ENCODE peak calls at places on chromosomes 11 and 22, in four cellular contexts. I, T, D and G are unnamed samples.

GRCh38 chr11:93559681-93560080 is 16.5 kb upstream of the SMCO4 start:
- DNase-seq in I (no peak), D (no peak), T (no peak), G (no peak)

GRCh38 chr22:49075150-49075549 is 752.5 kb downstream of the BRD1 start:
- DNase-seq in D (no peak), T (peak; percentile 8), I (no peak), G (no peak)

GRCh38 chr11:102473543-102473942 is 21.0 kb upstream of the TMEM123 start:
- DNase-seq in D (no peak), I (no peak), T (no peak), G (no peak)

GRCh38 chr22:27456696-27457503 is 344.7 kb downstream of the MN1 start:
- DNase-seq in D (no peak), T (no peak), I (no peak), G (peak; percentile 67)

GRCh38 chr11:35905901-35906661 is 37.8 kb upstream of the LDLRAD3 start:
- DNase-seq in T (no peak), I (no peak), D (no peak), G (peak; percentile 7)

GRCh38 chr11:76266269-76266668 is 60.0 kb upstream of the WNT11 start:
- DNase-seq in D (no peak), T (no peak), I (peak; percentile 79), G (peak; percentile 65)

GRCh38 chr11:34630544-34630943 is 9.7 kb downstream of the EHF start:
- DNase-seq in D (no peak), I (no peak), T (no peak), G (no peak)

GRCh38 chr22:36352775-36353507 is 34.8 kb downstream of the MYH9 start:
- DNase-seq in I (peak; percentile 86), T (peak; percentile 77), D (no peak), G (peak; percentile 86)

GRCh38 chr22:39247379-39247778 is 2.6 kb upstream of the PDGFB start:
- DNase-seq in I (no peak), T (no peak), D (no peak), G (no peak)

GRCh38 chr22:39520874-39521857 is 804 bp downstream of the ATF4 start:
- DNase-seq in I (peak; percentile 82), D (peak; percentile 31), T (peak; percentile 93), G (peak; percentile 86)

GRCh38 chr11:70398834-70399680 is 728 bp downstream of the CTTN start:
- DNase-seq in D (no peak), I (peak; percentile 38), T (peak; percentile 64), G (no peak)

GRCh38 chr22:40485813-40486610 is 115.6 kb downstream of the SGSM3 start:
- DNase-seq in D (no peak), I (no peak), T (peak; percentile 80), G (peak; percentile 59)

GRCh38 chr22:21840236-21840823 is 27.1 kb downstream of the MAPK1 start:
- DNase-seq in D (no peak), I (no peak), T (no peak), G (no peak)

GRCh38 chr11:117831661-117832415 is 7.3 kb upstream of the FXYD2 start:
- DNase-seq in D (no peak), T (no peak), I (peak; percentile 14), G (no peak)

GRCh38 chr11:68149417-68149816 is 28.2 kb upstream of the CHKA start:
- DNase-seq in D (no peak), I (no peak), T (no peak), G (no peak)

GRCh38 chr11:6932150-6932549 is 5.9 kb downstream of the ZNF215 start:
- DNase-seq in D (no peak), I (no peak), T (no peak), G (no peak)

GRCh38 chr11:112195906-112196305 is 20.6 kb downstream of the BCO2 start:
- DNase-seq in I (no peak), T (no peak), D (no peak), G (peak; percentile 43)

GRCh38 chr11:120912504-120912903 is 111.4 kb upstream of the TBCEL start:
- DNase-seq in T (no peak), D (no peak), I (no peak), G (peak; percentile 56)

GRCh38 chr11:17915500-17916143 is 97.2 kb downstream of the SERGEF start:
- DNase-seq in T (peak; percentile 53), I (no peak), D (no peak), G (no peak)

GRCh38 chr22:19917389-19918138 is 24.0 kb upstream of the COMT start:
- DNase-seq in D (no peak), I (no peak), T (no peak), G (no peak)

GRCh38 chr22:41822289-41823057 is 10.4 kb upstream of the SREBF2 start:
- DNase-seq in I (no peak), T (no peak), D (no peak), G (peak; percentile 76)

GRCh38 chr22:50308986-50309600 is 1.6 kb upstream of the PLXNB2 start:
- DNase-seq in D (no peak), T (no peak), I (no peak), G (peak; percentile 15)

GRCh38 chr11:68115285-68115684 is 5.9 kb downstream of the CHKA start:
- DNase-seq in I (no peak), D (no peak), T (no peak), G (no peak)

GRCh38 chr11:29018631-29019030 is 910.4 kb downstream of the METTL15 start:
- DNase-seq in T (no peak), I (no peak), D (no peak), G (peak; percentile 58)

GRCh38 chr11:103543456-103543855 is 434.2 kb downstream of the DYNC2H1 start:
- DNase-seq in T (no peak), D (no peak), I (no peak), G (no peak)

GRCh38 chr11:88324562-88325345 is 12.8 kb downstream of the CTSC start:
- DNase-seq in T (no peak), I (no peak), D (no peak), G (no peak)

GRCh38 chr11:33808228-33808828 is 34.0 kb upstream of the FBXO3 start:
- DNase-seq in I (peak; percentile 82), T (peak; percentile 89), D (peak; percentile 58), G (peak; percentile 90)

GRCh38 chr22:20407829-20408228 is 13.9 kb downstream of the ZNF74 start:
- DNase-seq in I (no peak), D (no peak), T (no peak), G (no peak)

GRCh38 chr11:23540101-23540561 is 679.9 kb upstream of the CCDC179 start:
- DNase-seq in T (no peak), D (no peak), I (no peak), G (peak; percentile 65)

GRCh38 chr11:63599211-63600122 is 14.8 kb downstream of the PLAAT3 start:
- DNase-seq in D (no peak), I (no peak), T (no peak), G (peak; percentile 43)

GRCh38 chr11:12802418-12803085 is 128.3 kb downstream of the TEAD1 start:
- DNase-seq in I (peak; percentile 44), D (no peak), T (no peak), G (peak; percentile 79)
- H3K4me1 ChIP-seq in I (peaks cover 29% of the 10 kb centered on the region), D (no peaks in the 10 kb centered on the region), T (peaks cover 80% of the 10 kb centered on the region), G (peaks cover 29% of the 10 kb centered on the region)

GRCh38 chr11:1050581-1051355 is 14.2 kb upstream of the MUC6 start:
- DNase-seq in D (peak; percentile 45), T (peak; percentile 81), I (no peak), G (peak; percentile 55)
- H3K4me1 ChIP-seq in D (peaks cover 8% of the 10 kb centered on the region), T (no peaks in the 10 kb centered on the region), I (no peaks in the 10 kb centered on the region), G (no peaks in the 10 kb centered on the region)

GRCh38 chr11:66881927-66882452 is 25.1 kb downstream of the LRFN4 start:
- DNase-seq in T (peak; percentile 34), I (no peak), D (no peak), G (no peak)
- H3K4me1 ChIP-seq in T (peaks cover 56% of the 10 kb centered on the region), I (no peaks in the 10 kb centered on the region), D (peaks cover 9% of the 10 kb centered on the region), G (peaks cover 31% of the 10 kb centered on the region)

DNA sequence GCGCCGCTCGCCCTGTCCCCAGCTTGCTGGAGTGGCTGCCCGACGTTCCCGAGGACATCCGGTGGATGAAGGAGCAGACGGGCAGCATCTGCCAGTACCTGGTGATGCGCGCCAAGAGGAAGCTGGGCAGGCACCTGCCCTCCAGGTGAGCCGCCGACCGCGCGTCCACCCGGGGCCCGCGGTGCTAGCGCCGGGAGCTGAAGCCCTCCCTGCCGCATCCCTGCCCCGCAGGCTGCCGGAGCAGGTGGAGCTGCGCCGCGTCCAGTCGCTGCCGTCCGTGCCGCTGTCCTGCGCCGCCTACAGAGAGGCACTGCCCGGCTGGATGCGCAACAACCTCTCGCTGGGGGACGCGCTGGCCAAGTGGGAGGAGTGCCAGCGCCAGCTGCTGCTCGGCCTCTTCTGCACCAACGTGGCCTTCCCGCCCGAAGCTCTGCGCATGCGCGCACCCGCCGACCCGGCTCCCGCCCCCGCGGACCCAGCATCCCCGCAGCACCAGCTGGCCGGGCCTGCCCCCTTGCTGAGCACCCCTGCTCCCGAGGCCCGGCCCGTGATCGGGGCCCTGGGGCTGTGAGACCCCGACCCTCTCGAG is 3.3 kb upstream of the CRACR2B start:
- DNase-seq in I (no peak), T (peak; percentile 83), D (no peak), G (no peak)
- H3K4me1 ChIP-seq in I (peaks cover 55% of the 10 kb centered on the region), T (peaks cover 47% of the 10 kb centered on the region), D (peaks cover 32% of the 10 kb centered on the region), G (peaks cover 34% of the 10 kb centered on the region)

GRCh38 chr22:24437091-24437490 is 9.7 kb downstream of the ADORA2A start:
- DNase-seq in I (no peak), T (no peak), D (no peak), G (no peak)

GRCh38 chr22:24437820-24438328 is 10.5 kb downstream of the ADORA2A start:
- DNase-seq in I (no peak), T (no peak), D (no peak), G (peak; percentile 16)

GRCh38 chr22:24435323-24435645 is 7.9 kb downstream of the ADORA2A start:
- DNase-seq in T (no peak), D (no peak), I (no peak), G (no peak)

GRCh38 chr22:24435861-24436351 is 8.5 kb downstream of the ADORA2A start:
- DNase-seq in I (no peak), T (peak; percentile 70), D (no peak), G (no peak)

GRCh38 chr22:24436553-24436952 is 9.2 kb downstream of the ADORA2A start:
- DNase-seq in D (no peak), I (no peak), T (no peak), G (no peak)
- H3K4me1 ChIP-seq in D (peaks cover 46% of the 10 kb centered on the region), I (peaks cover 47% of the 10 kb centered on the region), T (peaks cover 11% of the 10 kb centered on the region), G (peaks cover 36% of the 10 kb centered on the region)

DNA sequence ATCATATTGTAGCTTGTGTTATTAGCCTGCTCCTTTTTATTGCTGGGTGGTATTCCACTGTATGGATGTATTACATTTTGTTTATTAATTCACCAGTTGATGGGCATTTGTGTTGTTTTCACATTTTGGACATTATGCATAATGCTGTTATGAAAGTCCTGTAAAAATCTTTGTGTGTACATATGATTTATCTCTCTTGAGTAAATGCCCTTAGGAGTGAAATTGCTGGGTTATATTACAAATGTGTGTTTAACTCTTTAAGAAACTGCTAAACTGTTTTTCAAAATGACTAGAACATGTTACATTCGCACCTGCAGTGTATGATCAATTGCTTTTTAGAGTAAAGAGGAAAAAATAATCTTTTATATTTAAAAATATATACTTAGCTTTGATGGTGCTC is 54.4 kb upstream of the TP53I11 start:
- DNase-seq in I (no peak), T (no peak), D (no peak), G (no peak)
- H3K4me1 ChIP-seq in I (no peaks in the 10 kb centered on the region), T (no peaks in the 10 kb centered on the region), D (no peaks in the 10 kb centered on the region), G (no peaks in the 10 kb centered on the region)

GRCh38 chr11:73335204-73335923 is 27.3 kb downstream of the ARHGEF17 start:
- DNase-seq in I (peak; percentile 85), D (peak; percentile 52), T (peak; percentile 90), G (peak; percentile 95)
- H3K4me1 ChIP-seq in I (peaks cover 99% of the 10 kb centered on the region), D (no peaks in the 10 kb centered on the region), T (peaks cover 11% of the 10 kb centered on the region), G (peaks cover 48% of the 10 kb centered on the region)